ENCODE peak calls at places on chromosomes 16 and 17, in eight cellular contexts. I is thoracic aorta, E is stomach, U is dorsolateral prefrontal cortex, J is mammary epithelial cell, R is astrocyte of the spinal cord, H is NCI-H774, C is memory B cell. S is an unnamed sample.

GRCh38 chr17:58332720-58333395 is 4.3 kb upstream of the TSPOAP1 start:
- DNase-seq in I (no peak), E (no peak), U (no peak), J (no peak), R (no peak), H (no peak), C (peak; percentile 38), S (no peak)

GRCh38 chr17:5506307-5506706 is 19.9 kb downstream of the MIS12 start:
- DNase-seq in I (no peak), E (no peak), U (no peak), J (no peak), R (no peak), H (no peak), C (no peak), S (no peak)

GRCh38 chr17:56416682-56417351 is 176.7 kb upstream of the NOG start:
- DNase-seq in I (no peak), E (no peak), U (no peak), J (no peak), R (no peak), H (no peak), C (no peak), S (no peak)

GRCh38 chr17:37516131-37516561 is 26.5 kb downstream of the DUSP14 start:
- DNase-seq in I (no peak), E (no peak), U (no peak), J (no peak), R (peak; percentile 38), H (no peak), C (no peak), S (no peak)

GRCh38 chr17:28743243-28744103 is at the start of gene TRAF4:
- DNase-seq in I (no peak), E (peak; percentile 89), U (no peak), J (peak; percentile 82), R (peak; percentile 95), H (peak; percentile 83), C (peak; percentile 79), S (peak; percentile 63)

GRCh38 chr17:71572343-71572742 is 548.5 kb upstream of the SOX9 start:
- DNase-seq in I (no peak), E (no peak), U (no peak), J (peak; percentile 44), R (no peak), H (no peak), C (no peak), S (no peak)

GRCh38 chr16:4351880-4352279 is 759 bp upstream of the PAM16 start:
- DNase-seq in I (no peak), E (no peak), U (no peak), J (no peak), R (no peak), H (no peak), C (no peak), S (no peak)

GRCh38 chr16:71834291-71834690 is 11.5 kb upstream of the ATXN1L start:
- DNase-seq in I (no peak), E (no peak), U (no peak), J (no peak), R (no peak), H (no peak), C (no peak), S (no peak)

GRCh38 chr16:49281481-49281842 is at the start of gene CBLN1:
- DNase-seq in I (no peak), E (no peak), U (no peak), J (no peak), R (no peak), H (no peak), C (no peak), S (no peak)

GRCh38 chr17:44235583-44235936 is 16.1 kb upstream of the UBTF start:
- DNase-seq in I (no peak), E (no peak), U (no peak), J (peak; percentile 91), R (peak; percentile 71), H (no peak), C (no peak), S (no peak)

GRCh38 chr16:89017543-89017942 is 40.5 kb upstream of the CBFA2T3 start:
- DNase-seq in I (no peak), E (no peak), U (peak; percentile 22), J (no peak), R (no peak), H (no peak), C (no peak), S (no peak)

GRCh38 chr17:975321-975982 is 4.1 kb downstream of the NXN start:
- DNase-seq in I (no peak), E (no peak), U (no peak), J (no peak), R (no peak), H (no peak), C (no peak), S (no peak)

GRCh38 chr17:40026816-40027613 is 11.8 kb downstream of the CSF3 start:
- DNase-seq in I (peak; percentile 45), E (peak; percentile 86), U (peak; percentile 77), J (peak; percentile 76), R (peak; percentile 71), H (peak; percentile 80), C (peak; percentile 73), S (peak; percentile 74)

GRCh38 chr17:69592692-69593350 is 178.3 kb downstream of the MAP2K6 start:
- DNase-seq in I (no peak), E (no peak), U (no peak), J (no peak), R (peak; percentile 46), H (no peak), C (no peak), S (no peak)

GRCh38 chr16:86074651-86075487 is 175.9 kb downstream of the IRF8 start:
- DNase-seq in I (no peak), E (no peak), U (no peak), J (peak; percentile 1), R (no peak), H (no peak), C (no peak), S (peak; percentile 52)

GRCh38 chr17:75487351-75488070 is 27.8 kb downstream of the CASKIN2 start:
- DNase-seq in I (no peak), E (no peak), U (no peak), J (no peak), R (no peak), H (no peak), C (no peak), S (no peak)

GRCh38 chr17:8875957-8876356 is 8.5 kb upstream of the PIK3R6 start:
- DNase-seq in I (no peak), E (no peak), U (no peak), J (peak; percentile 14), R (peak; percentile 9), H (no peak), C (no peak), S (no peak)

GRCh38 chr17:49760909-49761558 is 2.9 kb downstream of the FAM117A start:
- DNase-seq in I (no peak), E (no peak), U (no peak), J (no peak), R (no peak), H (no peak), C (no peak), S (no peak)

GRCh38 chr16:54628796-54629625 is 301.7 kb upstream of the IRX5 start:
- DNase-seq in I (no peak), E (peak; percentile 89), U (no peak), J (no peak), R (no peak), H (no peak), C (no peak), S (no peak)

GRCh38 chr16:83068686-83069085 is 441.9 kb downstream of the CDH13 start:
- DNase-seq in I (no peak), E (no peak), U (no peak), J (no peak), R (peak; percentile 54), H (no peak), C (no peak), S (peak; percentile 91)

GRCh38 chr17:6558932-6559752 is 2.8 kb upstream of the PITPNM3 start:
- DNase-seq in I (no peak), E (no peak), U (peak; percentile 9), J (no peak), R (no peak), H (no peak), C (no peak), S (peak; percentile 10)

GRCh38 chr17:16872836-16873653 is 98.9 kb downstream of the TNFRSF13B start:
- DNase-seq in I (no peak), E (peak; percentile 45), U (no peak), J (peak; percentile 8), R (no peak), H (peak; percentile 0), C (peak; percentile 42), S (no peak)

GRCh38 chr17:17206149-17206912 is at the start of gene PLD6:
- DNase-seq in I (no peak), E (peak; percentile 86), U (peak; percentile 69), J (peak; percentile 59), R (peak; percentile 34), H (peak; percentile 61), C (peak; percentile 99), S (peak; percentile 68)

GRCh38 chr16:81136331-81137011 is 40.3 kb upstream of the GCSH start:
- DNase-seq in I (no peak), E (no peak), U (peak; percentile 56), J (no peak), R (no peak), H (peak; percentile 3), C (no peak), S (no peak)

GRCh38 chr17:29838961-29839360 is 91.1 kb downstream of the SSH2 start:
- DNase-seq in I (no peak), E (no peak), U (peak; percentile 36), J (no peak), R (peak; percentile 22), H (no peak), C (no peak), S (no peak)

GRCh38 chr16:23679274-23679985 is 741 bp downstream of the PLK1 start:
- DNase-seq in I (no peak), E (no peak), U (no peak), J (peak; percentile 37), R (peak; percentile 28), H (peak; percentile 3), C (no peak), S (peak; percentile 48)

GRCh38 chr17:57110152-57110542 is 25.1 kb downstream of the AKAP1 start:
- DNase-seq in I (no peak), E (no peak), U (no peak), J (no peak), R (no peak), H (no peak), C (no peak), S (no peak)

GRCh38 chr16:50259334-50260205 is 6.8 kb upstream of the ADCY7 start:
- DNase-seq in I (no peak), E (peak; percentile 26), U (peak; percentile 27), J (no peak), R (peak; percentile 33), H (peak; percentile 19), C (no peak), S (no peak)

GRCh38 chr16:89561195-89562026 is 929 bp downstream of the RPL13 start:
- DNase-seq in I (no peak), E (no peak), U (no peak), J (no peak), R (no peak), H (no peak), C (no peak), S (peak; percentile 25)

GRCh38 chr17:81409190-81409935 is 14.1 kb downstream of the BAHCC1 start:
- DNase-seq in I (no peak), E (no peak), U (no peak), J (no peak), R (no peak), H (peak; percentile 37), C (no peak), S (no peak)

GRCh38 chr16:10097273-10097672 is 85.0 kb downstream of the GRIN2A start:
- DNase-seq in I (no peak), E (no peak), U (no peak), J (no peak), R (no peak), H (no peak), C (no peak), S (no peak)

GRCh38 chr17:39270923-39271322 is 45.2 kb upstream of the STAC2 start:
- DNase-seq in I (no peak), E (no peak), U (no peak), J (peak; percentile 2), R (peak; percentile 46), H (no peak), C (no peak), S (peak; percentile 39)

GRCh38 chr17:36717088-36717487 is 115.7 kb downstream of the MRM1 start:
- DNase-seq in I (no peak), E (no peak), U (no peak), J (no peak), R (no peak), H (no peak), C (no peak), S (no peak)

GRCh38 chr17:45907720-45908395 is 13.5 kb downstream of the MAPT start:
- DNase-seq in I (no peak), E (no peak), U (peak; percentile 75), J (no peak), R (no peak), H (no peak), C (no peak), S (no peak)

S was measured in endothelial cell of umbilical vein.